ENCODE peak calls at places on chromosomes 4 and X, in five cellular contexts. T is germinal center; P is CD8-positive, alpha-beta memory T cell; B is GM13976; C is activated T-helper 1 cell treated with Interleukin-2 at 50 U/mL for 16 hours. G is an unnamed sample.

GRCh38 chr4:158769175-158769831 is 477 bp downstream of the FNIP2 start:
- DNase-seq in T (peak), P (peak), B (no peak), C (peak), G (no peak)

GRCh38 chr4:139922625-139923024 is 231.4 kb downstream of the MAML3 start:
- DNase-seq in T (no peak), P (no peak), B (no peak), C (no peak), G (no peak)

GRCh38 chrX:23497919-23498318 is 163.3 kb downstream of the PTCHD1 start:
- DNase-seq in T (no peak), P (no peak), B (no peak), C (no peak), G (no peak)

GRCh38 chr4:7787067-7787466 is 152.6 kb downstream of the AFAP1 start:
- DNase-seq in T (no peak), P (no peak), B (no peak), C (no peak), G (no peak)

GRCh38 chr4:151540728-151541437 is 131.9 kb downstream of the FHIP1A start:
- DNase-seq in T (no peak), P (no peak), B (no peak), C (no peak), G (no peak)

GRCh38 chrX:141724186-141724585 is 25.6 kb upstream of the SPANXD start:
- DNase-seq in T (no peak), P (no peak), B (no peak), C (no peak), G (no peak)

GRCh38 chr4:24322517-24322916 is 261.8 kb downstream of the DHX15 start:
- DNase-seq in T (no peak), P (no peak), B (no peak), C (no peak), G (no peak)

GRCh38 chr4:91113130-91113706 is 986.0 kb downstream of the CCSER1 start:
- DNase-seq in T (no peak), P (no peak), B (peak), C (no peak), G (peak)

GRCh38 chrX:97200454-97200853 is 316.7 kb downstream of the RPA4 start:
- DNase-seq in T (no peak), P (no peak), B (no peak), C (no peak), G (no peak)

GRCh38 chr4:40481977-40482376 is 146.8 kb downstream of the CHRNA9 start:
- DNase-seq in T (no peak), P (no peak), B (no peak), C (no peak), G (no peak)

GRCh38 chr4:63831590-63831989 is 577.7 kb downstream of the TECRL start:
- DNase-seq in T (no peak), P (no peak), B (no peak), C (no peak), G (no peak)

GRCh38 chr4:107891299-107891698 is 40.0 kb upstream of the CYP2U1 start:
- DNase-seq in T (no peak), P (no peak), B (no peak), C (no peak), G (no peak)

GRCh38 chrX:119474615-119475388 is 6.6 kb downstream of the SLC25A5 start:
- DNase-seq in T (no peak), P (no peak), B (no peak), C (no peak), G (no peak)

GRCh38 chr4:173585876-173586572 is 56.0 kb upstream of the HAND2 start:
- DNase-seq in T (no peak), P (no peak), B (no peak), C (no peak), G (no peak)

GRCh38 chr4:124423160-124423559 is 289.4 kb downstream of the ANKRD50 start:
- DNase-seq in T (no peak), P (no peak), B (no peak), C (no peak), G (no peak)

GRCh38 chr4:44446801-44447562 is 1.6 kb downstream of the KCTD8 start:
- DNase-seq in T (no peak), P (no peak), B (peak), C (no peak), G (no peak)

GRCh38 chrX:314781-315595 is 3.6 kb downstream of the GTPBP6 start:
- DNase-seq in T (no peak), P (no peak), B (no peak), C (no peak), G (no peak)

GRCh38 chr4:82491251-82491960 is 61.0 kb downstream of the ENOPH1 start:
- DNase-seq in T (no peak), P (no peak), B (no peak), C (no peak), G (no peak)

GRCh38 chr4:107734120-107734519 is 14.1 kb upstream of the PAPSS1 start:
- DNase-seq in T (no peak), P (no peak), B (no peak), C (no peak), G (peak)

GRCh38 chrX:41275661-41276609 is 58.0 kb upstream of the DDX3X start:
- DNase-seq in T (peak), P (no peak), B (peak), C (peak), G (peak)

GRCh38 chrX:39532761-39533160 is 565.0 kb downstream of the BCOR start:
- DNase-seq in T (no peak), P (no peak), B (no peak), C (no peak), G (no peak)

GRCh38 chr4:7854697-7855370 is 84.8 kb downstream of the AFAP1 start:
- DNase-seq in T (no peak), P (peak), B (no peak), C (peak), G (no peak)

GRCh38 chr4:93828332-93828829 is at the start of gene ATOH1:
- DNase-seq in T (no peak), P (no peak), B (peak), C (no peak), G (no peak)

GRCh38 chr4:54233128-54233696 is 4.1 kb downstream of the PDGFRA start:
- DNase-seq in T (peak), P (peak), B (peak), C (peak), G (no peak)

GRCh38 chr4:109294006-109294405 is 8.5 kb downstream of the COL25A1 start:
- DNase-seq in T (peak), P (no peak), B (no peak), C (no peak), G (peak)

GRCh38 chr4:177554966-177555574 is 112.8 kb upstream of the AGA start:
- DNase-seq in T (peak), P (no peak), B (peak), C (no peak), G (peak)

GRCh38 chr4:5711479-5712184 is 631 bp downstream of the EVC start:
- DNase-seq in T (no peak), P (no peak), B (no peak), C (no peak), G (no peak)

GRCh38 chr4:73770917-73771316 is 30.5 kb downstream of the CXCL8 start:
- DNase-seq in T (no peak), P (no peak), B (no peak), C (no peak), G (no peak)

GRCh38 chrX:1511150-1511549 is 25.8 kb downstream of the P2RY8 start:
- DNase-seq in T (no peak), P (no peak), B (no peak), C (no peak), G (no peak)

G was measured in OCI-LY7.